ENCODE peak calls at places on chromosomes 3 and 15, in eight cellular contexts. H, S, P, X, R, T, A and W are unnamed samples.

GRCh38 chr3:197908957-197909701 is 40.9 kb upstream of the RPL35A start:
- DNase-seq in P (no peak), A (no peak), S (no peak), T (no peak), H (no peak), X (no peak), R (peak; percentile 26), W (no peak)

GRCh38 chr15:51484781-51485180 is 137.8 kb downstream of the DMXL2 start:
- DNase-seq in H (no peak), T (no peak), S (no peak), A (no peak), P (no peak), R (peak; percentile 2), X (no peak), W (no peak)

GRCh38 chr15:78175333-78175732 is 26.2 kb downstream of the IDH3A start:
- DNase-seq in X (no peak), A (no peak), S (no peak), R (no peak), P (no peak), T (no peak), H (peak; percentile 61), W (no peak)

GRCh38 chr3:139032326-139033002 is 11.7 kb upstream of the PRR23B start:
- DNase-seq in P (no peak), T (no peak), A (no peak), H (no peak), R (no peak), S (no peak), X (no peak), W (no peak)

GRCh38 chr15:100235030-100235617 is 106.7 kb downstream of the ADAMTS17 start:
- DNase-seq in X (peak; percentile 9), A (no peak), P (no peak), R (no peak), H (no peak), T (no peak), S (no peak), W (no peak)

GRCh38 chr15:57172925-57173324 is 203.4 kb upstream of the CGNL1 start:
- DNase-seq in T (no peak), R (peak; percentile 76), P (peak; percentile 50), H (no peak), S (no peak), A (peak; percentile 13), X (no peak), W (no peak)

GRCh38 chr3:172146349-172146748 is 107.0 kb downstream of the FNDC3B start:
- DNase-seq in S (no peak), X (no peak), R (no peak), H (no peak), T (no peak), A (no peak), P (no peak), W (no peak)

GRCh38 chr3:165459924-165460540 is 263.8 kb upstream of the SLITRK3 start:
- DNase-seq in P (no peak), T (no peak), R (peak; percentile 12), H (no peak), S (no peak), X (no peak), A (no peak), W (no peak)

GRCh38 chr3:46059432-46059831 is 32.1 kb upstream of the XCR1 start:
- DNase-seq in R (no peak), S (no peak), H (no peak), P (no peak), A (no peak), T (no peak), X (no peak), W (no peak)

GRCh38 chr3:124781706-124782376 is 51.6 kb downstream of the UMPS start:
- DNase-seq in A (no peak), S (no peak), X (no peak), T (no peak), R (no peak), H (no peak), P (no peak), W (no peak)

GRCh38 chr15:93244691-93245615 is 155.9 kb upstream of the RGMA start:
- DNase-seq in P (no peak), H (no peak), X (no peak), A (no peak), R (no peak), T (no peak), S (peak; percentile 54), W (no peak)

GRCh38 chr15:75809986-75810750 is 33.1 kb upstream of the UBE2Q2 start:
- DNase-seq in S (no peak), X (no peak), A (peak; percentile 53), P (no peak), T (peak; percentile 44), R (peak; percentile 48), H (no peak), W (no peak)

GRCh38 chr15:62895905-62896316 is 146.6 kb upstream of the TPM1 start:
- DNase-seq in T (no peak), H (no peak), P (peak; percentile 97), S (no peak), R (peak; percentile 90), X (no peak), A (peak; percentile 80), W (no peak)

GRCh38 chr3:30751610-30752299 is 142.7 kb downstream of the GADL1 start:
- DNase-seq in P (peak; percentile 26), R (peak; percentile 68), H (peak; percentile 74), X (peak; percentile 26), S (peak; percentile 26), A (peak; percentile 73), T (peak; percentile 47), W (no peak)

GRCh38 chr15:31464216-31465082 is 137.8 kb downstream of the KLF13 start:
- DNase-seq in H (no peak), P (no peak), S (no peak), A (no peak), R (no peak), T (no peak), X (peak; percentile 1), W (no peak)

GRCh38 chr3:105672996-105673395 is 195.8 kb downstream of the CBLB start:
- DNase-seq in A (no peak), T (no peak), H (no peak), X (no peak), P (no peak), R (no peak), S (no peak), W (no peak)

GRCh38 chr15:98412852-98413251 is 235.5 kb upstream of the IGF1R start:
- DNase-seq in P (no peak), T (no peak), H (no peak), S (no peak), R (no peak), X (no peak), A (no peak), W (no peak)

GRCh38 chr3:15499536-15499935 is 22.0 kb downstream of the COLQ start:
- DNase-seq in H (no peak), X (no peak), R (no peak), P (no peak), S (no peak), T (no peak), A (peak; percentile 46), W (no peak)

DNA sequence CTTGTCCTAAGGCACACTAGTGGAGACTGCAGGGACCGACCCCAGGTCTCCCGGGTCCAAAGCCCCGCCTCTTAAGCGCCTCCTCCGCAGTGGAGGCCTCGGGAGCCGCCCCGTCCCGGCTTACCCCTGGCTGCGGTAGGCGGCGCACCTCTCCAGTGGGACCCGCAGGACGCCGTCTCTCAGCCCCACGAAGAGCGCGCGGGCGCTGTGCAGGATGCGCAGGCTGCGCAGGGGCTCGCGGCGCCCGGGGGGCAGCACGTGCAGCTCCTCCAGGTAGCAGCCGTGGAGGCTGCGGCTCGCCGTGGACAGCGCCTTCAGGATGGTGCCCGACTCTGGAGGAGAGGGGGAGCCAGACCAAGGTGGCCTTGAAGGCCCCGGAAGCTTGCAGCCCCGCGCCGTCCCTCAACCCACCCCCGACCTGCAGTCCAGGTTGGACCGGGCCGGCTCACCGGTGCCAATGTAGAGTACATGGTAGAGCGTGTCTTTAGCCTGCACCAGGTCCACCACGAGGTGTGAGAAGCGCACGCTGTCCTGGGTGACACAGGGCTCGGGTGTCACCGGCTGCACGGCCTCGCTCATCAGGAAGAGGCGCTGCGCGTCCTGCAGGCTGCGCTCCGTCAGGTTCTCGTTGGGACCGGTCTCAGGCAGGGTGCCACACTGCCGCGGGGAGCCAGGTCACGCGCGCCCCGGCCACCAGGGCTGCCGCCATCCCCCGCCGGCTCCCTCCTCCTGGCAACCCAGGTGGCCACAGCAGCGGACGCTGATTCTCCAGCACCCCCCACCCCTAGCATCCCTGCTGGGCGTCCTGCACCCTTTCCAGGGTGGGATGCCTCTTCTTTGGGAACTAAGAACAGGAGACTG is 105.5 kb downstream of the SEMA5B start:
- DNase-seq in X (no peak), R (no peak), P (no peak), A (peak; percentile 17), T (peak; percentile 26), S (no peak), H (no peak), W (no peak)
- H3K4me3 ChIP-seq in X (peak overlapping the region; percentile 12), R (no peak overlapping the region), P (no peak overlapping the region), A (no peak overlapping the region), T (no peak overlapping the region), S (no peak overlapping the region), H (no peak overlapping the region), W (no peak overlapping the region)

DNA sequence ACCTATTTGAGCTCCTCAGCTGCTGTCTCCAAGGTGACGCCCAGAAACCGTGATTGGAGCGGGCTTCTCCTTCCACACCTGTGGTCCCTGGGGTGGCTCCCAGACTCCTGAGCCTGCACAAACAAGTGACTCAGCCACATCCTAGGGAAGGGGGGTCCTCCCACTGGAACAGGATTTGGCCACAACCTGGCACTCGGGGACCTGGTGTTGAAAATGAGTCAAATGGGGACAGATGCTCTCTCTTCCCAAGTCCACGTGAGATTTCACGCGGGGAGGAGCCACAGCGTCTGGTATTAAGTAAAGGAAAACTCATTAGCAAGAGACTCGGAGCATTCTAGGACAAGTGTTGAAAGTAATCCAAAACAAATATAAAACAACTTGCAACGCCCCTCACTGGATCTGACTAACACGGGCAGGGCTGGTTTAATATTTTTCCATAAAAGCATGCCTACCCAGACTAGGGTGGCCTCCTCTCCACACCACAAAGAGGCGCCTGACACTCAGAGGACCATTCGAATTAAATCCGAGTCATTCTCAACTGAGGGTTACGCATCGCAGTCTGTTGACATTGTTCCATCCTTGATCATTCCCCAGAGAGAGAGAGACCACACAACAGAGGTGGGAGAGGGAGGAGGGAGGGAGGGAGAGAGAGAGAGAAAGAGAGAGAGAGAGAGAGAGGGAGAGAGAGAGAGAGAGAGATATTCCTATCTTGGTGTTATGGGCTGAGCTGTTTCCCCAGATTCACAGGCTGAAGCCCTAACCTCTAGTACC is 74.4 kb downstream of the MGLL start:
- DNase-seq in S (no peak), R (peak; percentile 90), H (no peak), A (peak; percentile 95), P (peak; percentile 87), T (peak; percentile 66), X (peak; percentile 82), W (peak; percentile 78)
- TF ChIP-seq CTCF in S (no peak), R (peak; percentile 9), H (no peak), A (peak; percentile 10), P (no peak), T (no peak), X (no peak), W (peak; percentile 44)

DNA sequence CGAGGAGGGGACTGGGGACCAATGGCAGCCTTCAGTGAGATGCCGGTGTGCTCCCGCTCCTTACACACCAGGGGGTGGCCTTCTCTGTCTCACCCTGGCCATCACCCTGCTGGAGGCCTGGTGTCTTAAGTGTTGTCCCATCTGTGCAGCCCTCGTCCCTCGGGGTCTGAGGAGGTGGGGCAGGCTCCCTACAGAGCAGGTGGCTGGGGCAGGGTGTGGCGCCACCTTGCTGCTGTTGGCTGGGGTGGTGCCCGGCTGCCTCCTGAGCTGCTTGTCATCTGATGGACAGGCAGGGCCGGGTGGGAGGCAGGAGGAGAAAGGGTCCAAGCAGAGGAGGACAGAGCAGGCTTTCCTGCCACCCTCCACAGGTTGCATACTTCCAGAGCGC is 25.9 kb downstream of the PTPN23 start:
- DNase-seq in S (no peak), H (no peak), X (no peak), P (no peak), T (no peak), R (no peak), A (no peak), W (no peak)
- H3K4me3 ChIP-seq in S (no peak overlapping the region), H (no peak overlapping the region), X (no peak overlapping the region), P (no peak overlapping the region), T (no peak overlapping the region), R (no peak overlapping the region), A (no peak overlapping the region), W (no peak overlapping the region)

GRCh38 chr3:52070724-52071621 is 14.6 kb upstream of the DUSP7 start:
- DNase-seq in A (no peak), X (peak; percentile 63), T (no peak), S (no peak), P (no peak), H (no peak), R (no peak), W (no peak)
- TF ChIP-seq CTCF in A (no peak), X (no peak), T (no peak), S (no peak), P (no peak), H (no peak), R (no peak), W (no peak)